ENCODE peak calls at places on chromosomes 13 and 19, in nine cellular contexts. One of them, this sample, is unnamed. For H3K9me3, the result is how much of the 10 kb centered on the place peaks cover.

GRCh38 chr13:25982908-25983307 is 68.9 kb downstream of the SHISA2 start:
- DNase-seq in lung: no peak
- DNase-seq in Peyer's patch: no peak
- DNase-seq in A549: no peak
- DNase-seq in left ventricle myocardium inferior: no peak
- DNase-seq in GM23248: no peak
- DNase-seq in astrocyte: no peak
- DNase-seq in PC-3: no peak
- DNase-seq in SK-N-MC: no peak
- DNase-seq in this sample: peak

GRCh38 chr13:42525035-42525504 is 48.9 kb upstream of the TNFSF11 start:
- DNase-seq in lung: no peak
- DNase-seq in Peyer's patch: no peak
- DNase-seq in A549: peak
- DNase-seq in left ventricle myocardium inferior: no peak
- DNase-seq in GM23248: peak
- DNase-seq in astrocyte: peak
- DNase-seq in PC-3: peak
- DNase-seq in SK-N-MC: no peak
- DNase-seq in this sample: peak

GRCh38 chr19:13154241-13154778 is 4.1 kb downstream of the IER2 start:
- DNase-seq in lung: peak
- DNase-seq in Peyer's patch: peak
- DNase-seq in A549: peak
- DNase-seq in left ventricle myocardium inferior: peak
- DNase-seq in GM23248: peak
- DNase-seq in astrocyte: peak
- DNase-seq in PC-3: peak
- DNase-seq in SK-N-MC: no peak
- DNase-seq in this sample: peak

GRCh38 chr19:10604460-10604980 is 17.4 kb upstream of the AP1M2 start:
- DNase-seq in lung: no peak
- DNase-seq in Peyer's patch: no peak
- DNase-seq in A549: no peak
- DNase-seq in left ventricle myocardium inferior: peak
- DNase-seq in GM23248: no peak
- DNase-seq in astrocyte: no peak
- DNase-seq in PC-3: peak
- DNase-seq in SK-N-MC: no peak
- DNase-seq in this sample: no peak

GRCh38 chr19:15194938-15195337 is 5.9 kb downstream of the NOTCH3 start:
- DNase-seq in lung: no peak
- DNase-seq in Peyer's patch: no peak
- DNase-seq in A549: no peak
- DNase-seq in left ventricle myocardium inferior: no peak
- DNase-seq in GM23248: peak
- DNase-seq in astrocyte: peak
- DNase-seq in PC-3: no peak
- DNase-seq in SK-N-MC: no peak
- DNase-seq in this sample: no peak

GRCh38 chr13:39422845-39423565 is 180.0 kb downstream of the LHFPL6 start:
- DNase-seq in lung: no peak
- DNase-seq in Peyer's patch: no peak
- DNase-seq in A549: no peak
- DNase-seq in left ventricle myocardium inferior: no peak
- DNase-seq in GM23248: peak
- DNase-seq in astrocyte: no peak
- DNase-seq in PC-3: no peak
- DNase-seq in SK-N-MC: no peak
- DNase-seq in this sample: peak

GRCh38 chr13:76879211-76879875 is 6.9 kb downstream of the KCTD12 start:
- DNase-seq in lung: peak
- DNase-seq in Peyer's patch: no peak
- DNase-seq in A549: no peak
- DNase-seq in left ventricle myocardium inferior: peak
- DNase-seq in GM23248: peak
- DNase-seq in astrocyte: peak
- DNase-seq in PC-3: peak
- DNase-seq in SK-N-MC: no peak
- DNase-seq in this sample: peak

GRCh38 chr19:48290923-48291700 is 21.2 kb downstream of the ZNF114 start:
- DNase-seq in lung: peak
- DNase-seq in Peyer's patch: peak
- DNase-seq in A549: peak
- DNase-seq in left ventricle myocardium inferior: peak
- DNase-seq in GM23248: peak
- DNase-seq in astrocyte: peak
- DNase-seq in PC-3: peak
- DNase-seq in SK-N-MC: peak
- DNase-seq in this sample: peak

GRCh38 chr19:6690160-6690885 is 20.4 kb upstream of the TNFSF14 start:
- DNase-seq in lung: no peak
- DNase-seq in Peyer's patch: no peak
- DNase-seq in A549: no peak
- DNase-seq in left ventricle myocardium inferior: no peak
- DNase-seq in GM23248: no peak
- DNase-seq in astrocyte: no peak
- DNase-seq in PC-3: no peak
- DNase-seq in SK-N-MC: no peak
- DNase-seq in this sample: no peak

GRCh38 chr19:2271516-2272103 is 10.4 kb downstream of the PEAK3 start:
- DNase-seq in lung: peak
- DNase-seq in Peyer's patch: peak
- DNase-seq in A549: no peak
- DNase-seq in left ventricle myocardium inferior: no peak
- DNase-seq in GM23248: peak
- DNase-seq in astrocyte: peak
- DNase-seq in PC-3: peak
- DNase-seq in SK-N-MC: no peak
- DNase-seq in this sample: peak

GRCh38 chr13:47299316-47299715 is 402.5 kb upstream of the HTR2A start:
- DNase-seq in lung: no peak
- DNase-seq in Peyer's patch: no peak
- DNase-seq in A549: no peak
- DNase-seq in left ventricle myocardium inferior: no peak
- DNase-seq in GM23248: peak
- DNase-seq in astrocyte: peak
- DNase-seq in PC-3: no peak
- DNase-seq in SK-N-MC: no peak
- DNase-seq in this sample: no peak

GRCh38 chr19:45927565-45928261 is 13.1 kb upstream of the NANOS2 start:
- DNase-seq in lung: peak
- DNase-seq in Peyer's patch: peak
- DNase-seq in A549: peak
- DNase-seq in left ventricle myocardium inferior: peak
- DNase-seq in GM23248: peak
- DNase-seq in astrocyte: peak
- DNase-seq in PC-3: peak
- DNase-seq in SK-N-MC: peak
- DNase-seq in this sample: peak

GRCh38 chr13:32881074-32881791 is 135.0 kb upstream of the KL start:
- DNase-seq in lung: no peak
- DNase-seq in Peyer's patch: no peak
- DNase-seq in A549: no peak
- DNase-seq in left ventricle myocardium inferior: no peak
- DNase-seq in GM23248: peak
- DNase-seq in astrocyte: peak
- DNase-seq in PC-3: peak
- DNase-seq in SK-N-MC: no peak
- DNase-seq in this sample: peak

GRCh38 chr13:41500501-41500900 is 43.2 kb downstream of the RGCC start:
- DNase-seq in lung: no peak
- DNase-seq in Peyer's patch: no peak
- DNase-seq in A549: no peak
- DNase-seq in left ventricle myocardium inferior: peak
- DNase-seq in GM23248: peak
- DNase-seq in astrocyte: no peak
- DNase-seq in PC-3: peak
- DNase-seq in SK-N-MC: no peak
- DNase-seq in this sample: no peak

GRCh38 chr13:76245920-76246319 is 609.8 kb downstream of the LMO7 start:
- DNase-seq in lung: no peak
- DNase-seq in Peyer's patch: no peak
- DNase-seq in A549: no peak
- DNase-seq in left ventricle myocardium inferior: no peak
- DNase-seq in GM23248: no peak
- DNase-seq in astrocyte: no peak
- DNase-seq in PC-3: no peak
- DNase-seq in SK-N-MC: no peak
- DNase-seq in this sample: no peak

GRCh38 chr19:42397315-42398166 is 7.4 kb upstream of the CNFN start:
- DNase-seq in lung: no peak
- DNase-seq in Peyer's patch: no peak
- DNase-seq in A549: peak
- DNase-seq in left ventricle myocardium inferior: no peak
- DNase-seq in GM23248: no peak
- DNase-seq in astrocyte: no peak
- DNase-seq in PC-3: no peak
- DNase-seq in SK-N-MC: no peak
- DNase-seq in this sample: no peak

GRCh38 chr13:29465741-29466293 is 129.7 kb downstream of the SLC7A1 start:
- DNase-seq in lung: no peak
- DNase-seq in Peyer's patch: no peak
- DNase-seq in A549: no peak
- DNase-seq in left ventricle myocardium inferior: peak
- DNase-seq in GM23248: peak
- DNase-seq in astrocyte: peak
- DNase-seq in PC-3: peak
- DNase-seq in SK-N-MC: no peak
- DNase-seq in this sample: peak

GRCh38 chr19:531009-531752 is 379 bp upstream of the CDC34 start:
- DNase-seq in lung: peak
- DNase-seq in Peyer's patch: peak
- DNase-seq in A549: peak
- DNase-seq in left ventricle myocardium inferior: peak
- DNase-seq in GM23248: peak
- DNase-seq in astrocyte: peak
- DNase-seq in PC-3: peak
- DNase-seq in SK-N-MC: no peak
- DNase-seq in this sample: peak

GRCh38 chr19:33554821-33555220 is 33.2 kb upstream of the PEPD start:
- DNase-seq in lung: no peak
- DNase-seq in Peyer's patch: no peak
- DNase-seq in A549: no peak
- DNase-seq in left ventricle myocardium inferior: no peak
- DNase-seq in GM23248: no peak
- DNase-seq in astrocyte: no peak
- DNase-seq in PC-3: no peak
- DNase-seq in SK-N-MC: no peak
- DNase-seq in this sample: no peak

GRCh38 chr19:6534451-6535093 is 3.7 kb downstream of the TNFSF9 start:
- DNase-seq in lung: no peak
- DNase-seq in Peyer's patch: no peak
- DNase-seq in A549: no peak
- DNase-seq in left ventricle myocardium inferior: no peak
- DNase-seq in GM23248: no peak
- DNase-seq in astrocyte: no peak
- DNase-seq in PC-3: no peak
- DNase-seq in SK-N-MC: no peak
- DNase-seq in this sample: no peak

DNA sequence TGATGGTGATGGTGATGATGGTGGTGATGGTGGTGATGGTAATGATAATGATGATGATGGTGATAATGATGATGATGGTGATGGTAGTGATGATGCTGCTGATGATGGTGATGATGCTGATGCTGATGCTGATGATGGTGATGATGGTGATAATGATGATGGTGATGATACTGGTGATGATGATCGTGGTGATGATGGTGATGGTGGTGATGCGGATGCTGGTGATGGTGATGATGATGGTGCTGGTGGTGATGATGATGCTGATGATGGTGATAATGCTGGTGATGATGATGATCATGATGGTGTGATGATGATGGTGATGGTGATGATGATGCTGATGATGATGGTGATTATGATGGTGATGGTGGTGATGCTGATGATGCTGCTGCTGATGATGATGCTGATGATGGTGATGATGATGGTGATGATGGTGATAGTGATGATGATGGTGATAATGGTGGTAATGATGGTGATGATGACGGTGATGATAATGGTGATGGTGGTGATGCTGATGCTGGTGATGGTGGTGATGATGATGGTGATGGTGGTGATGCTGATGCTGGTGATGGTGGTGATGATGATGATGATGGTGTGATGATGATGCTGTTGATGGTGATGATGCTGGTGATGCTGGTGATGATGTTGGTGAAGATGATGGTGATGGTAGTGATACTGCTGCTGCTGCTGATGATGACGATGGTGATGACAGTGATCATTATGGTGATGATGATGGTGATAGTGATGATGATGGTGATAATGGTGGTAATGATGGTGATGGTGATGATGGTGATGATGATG is 62.8 kb downstream of the ZNF536 start:
- DNase-seq in lung: no peak
- DNase-seq in Peyer's patch: no peak
- DNase-seq in A549: no peak
- DNase-seq in left ventricle myocardium inferior: no peak
- DNase-seq in GM23248: no peak
- DNase-seq in astrocyte: no peak
- DNase-seq in PC-3: no peak
- DNase-seq in SK-N-MC: no peak
- DNase-seq in this sample: no peak
- H3K9me3 ChIP-seq in lung: under half
- H3K9me3 ChIP-seq in Peyer's patch: under half
- H3K9me3 ChIP-seq in A549: under half
- H3K9me3 ChIP-seq in left ventricle myocardium inferior: under half
- H3K9me3 ChIP-seq in GM23248: under half
- H3K9me3 ChIP-seq in astrocyte: under half
- H3K9me3 ChIP-seq in PC-3: under half
- H3K9me3 ChIP-seq in SK-N-MC: under half
- H3K9me3 ChIP-seq in this sample: under half

GRCh38 chr19:27720155-27720554 is 1492.8 kb downstream of the UQCRFS1 start:
- DNase-seq in lung: no peak
- DNase-seq in Peyer's patch: no peak
- DNase-seq in A549: no peak
- DNase-seq in left ventricle myocardium inferior: no peak
- DNase-seq in GM23248: no peak
- DNase-seq in astrocyte: no peak
- DNase-seq in PC-3: no peak
- DNase-seq in SK-N-MC: no peak
- DNase-seq in this sample: no peak
- H3K9me3 ChIP-seq in lung: under half
- H3K9me3 ChIP-seq in Peyer's patch: under half
- H3K9me3 ChIP-seq in A549: half or more
- H3K9me3 ChIP-seq in left ventricle myocardium inferior: half or more
- H3K9me3 ChIP-seq in GM23248: under half
- H3K9me3 ChIP-seq in astrocyte: under half
- H3K9me3 ChIP-seq in PC-3: under half
- H3K9me3 ChIP-seq in SK-N-MC: under half
- H3K9me3 ChIP-seq in this sample: under half

GRCh38 chr13:19074519-19074918 is 107.1 kb downstream of the TUBA3C start:
- DNase-seq in lung: no peak
- DNase-seq in Peyer's patch: no peak
- DNase-seq in A549: no peak
- DNase-seq in left ventricle myocardium inferior: no peak
- DNase-seq in GM23248: no peak
- DNase-seq in astrocyte: no peak
- DNase-seq in PC-3: no peak
- DNase-seq in SK-N-MC: no peak
- DNase-seq in this sample: no peak
- H3K9me3 ChIP-seq in lung: under half
- H3K9me3 ChIP-seq in Peyer's patch: under half
- H3K9me3 ChIP-seq in A549: under half
- H3K9me3 ChIP-seq in left ventricle myocardium inferior: under half
- H3K9me3 ChIP-seq in GM23248: under half
- H3K9me3 ChIP-seq in astrocyte: under half
- H3K9me3 ChIP-seq in PC-3: under half
- H3K9me3 ChIP-seq in SK-N-MC: under half
- H3K9me3 ChIP-seq in this sample: under half

GRCh38 chr19:20612711-20613316 is 47.2 kb upstream of the ZNF737 start:
- DNase-seq in lung: no peak
- DNase-seq in Peyer's patch: no peak
- DNase-seq in A549: no peak
- DNase-seq in left ventricle myocardium inferior: no peak
- DNase-seq in GM23248: no peak
- DNase-seq in astrocyte: no peak
- DNase-seq in PC-3: no peak
- DNase-seq in SK-N-MC: no peak
- DNase-seq in this sample: no peak
- H3K9me3 ChIP-seq in lung: under half
- H3K9me3 ChIP-seq in Peyer's patch: under half
- H3K9me3 ChIP-seq in A549: under half
- H3K9me3 ChIP-seq in left ventricle myocardium inferior: half or more
- H3K9me3 ChIP-seq in GM23248: under half
- H3K9me3 ChIP-seq in astrocyte: under half
- H3K9me3 ChIP-seq in PC-3: under half
- H3K9me3 ChIP-seq in SK-N-MC: under half
- H3K9me3 ChIP-seq in this sample: under half